ENCODE peak calls at places on chromosomes 3 and 15, in eight cellular contexts. H is GM06990, S is AG09309, F is Peyer's patch, U is heart left ventricle, L is Panc1, C is spleen, Q is PC-3. A is an unnamed sample.

GRCh38 chr3:127630811-127631714 is 2.1 kb downstream of the PODXL2 start:
- DNase-seq in H (no peak), S (no peak), F (no peak), U (no peak), L (no peak), C (no peak), Q (no peak), A (no peak)

GRCh38 chr3:15120986-15121385 is 22.0 kb upstream of the RBSN start:
- DNase-seq in H (no peak), S (no peak), F (no peak), U (no peak), L (no peak), C (no peak), Q (peak; percentile 32), A (no peak)

GRCh38 chr15:49383266-49383665 is 39.8 kb upstream of the FGF7 start:
- DNase-seq in H (no peak), S (no peak), F (no peak), U (no peak), L (peak; percentile 17), C (no peak), Q (peak; percentile 84), A (no peak)

GRCh38 chr3:117068301-117068700 is 358.7 kb downstream of the TUSC7 start:
- DNase-seq in H (no peak), S (no peak), F (no peak), U (no peak), L (no peak), C (no peak), Q (no peak), A (no peak)

GRCh38 chr3:35565048-35565447 is 74.3 kb upstream of the ARPP21 start:
- DNase-seq in H (no peak), S (no peak), F (no peak), U (no peak), L (no peak), C (no peak), Q (no peak), A (no peak)

GRCh38 chr15:98525625-98526024 is 122.7 kb upstream of the IGF1R start:
- DNase-seq in H (no peak), S (no peak), F (peak; percentile 41), U (no peak), L (no peak), C (no peak), Q (no peak), A (no peak)

GRCh38 chr3:27943106-27943505 is 221.0 kb upstream of the EOMES start:
- DNase-seq in H (no peak), S (no peak), F (peak; percentile 45), U (no peak), L (no peak), C (no peak), Q (peak; percentile 55), A (no peak)

GRCh38 chr3:63015614-63016016 is 140.4 kb upstream of the CADPS start:
- DNase-seq in H (no peak), S (no peak), F (no peak), U (no peak), L (no peak), C (peak; percentile 41), Q (no peak), A (no peak)

GRCh38 chr15:40928975-40929729 is at the start of gene DLL4:
- DNase-seq in H (peak; percentile 59), S (no peak), F (peak; percentile 84), U (peak; percentile 78), L (no peak), C (peak; percentile 85), Q (peak; percentile 77), A (no peak)

GRCh38 chr3:14413381-14414071 is 11.1 kb downstream of the SLC6A6 start:
- DNase-seq in H (no peak), S (no peak), F (no peak), U (no peak), L (no peak), C (no peak), Q (peak; percentile 83), A (no peak)

GRCh38 chr3:114506622-114507300 is 212.9 kb downstream of the TIGIT start:
- DNase-seq in H (no peak), S (peak; percentile 43), F (no peak), U (no peak), L (no peak), C (no peak), Q (peak; percentile 28), A (no peak)

GRCh38 chr3:178735032-178735674 is 198.9 kb downstream of the KCNMB2 start:
- DNase-seq in H (no peak), S (no peak), F (no peak), U (no peak), L (no peak), C (no peak), Q (no peak), A (no peak)

GRCh38 chr3:27293954-27294353 is 75.2 kb downstream of the NEK10 start:
- DNase-seq in H (no peak), S (no peak), F (no peak), U (no peak), L (no peak), C (no peak), Q (peak; percentile 41), A (no peak)

GRCh38 chr3:129888739-129889138 is 4.8 kb downstream of the TMCC1 start:
- DNase-seq in H (no peak), S (peak; percentile 94), F (no peak), U (no peak), L (peak; percentile 24), C (no peak), Q (peak; percentile 86), A (peak; percentile 41)

GRCh38 chr15:51982013-51982769 is 10.6 kb upstream of the LEO1 start:
- DNase-seq in H (peak; percentile 83), S (peak; percentile 81), F (no peak), U (peak; percentile 44), L (peak; percentile 85), C (no peak), Q (peak; percentile 76), A (no peak)

GRCh38 chr3:138898301-138898700 is 48.6 kb downstream of the FOXL2 start:
- DNase-seq in H (no peak), S (peak; percentile 40), F (no peak), U (no peak), L (no peak), C (no peak), Q (no peak), A (no peak)

DNA sequence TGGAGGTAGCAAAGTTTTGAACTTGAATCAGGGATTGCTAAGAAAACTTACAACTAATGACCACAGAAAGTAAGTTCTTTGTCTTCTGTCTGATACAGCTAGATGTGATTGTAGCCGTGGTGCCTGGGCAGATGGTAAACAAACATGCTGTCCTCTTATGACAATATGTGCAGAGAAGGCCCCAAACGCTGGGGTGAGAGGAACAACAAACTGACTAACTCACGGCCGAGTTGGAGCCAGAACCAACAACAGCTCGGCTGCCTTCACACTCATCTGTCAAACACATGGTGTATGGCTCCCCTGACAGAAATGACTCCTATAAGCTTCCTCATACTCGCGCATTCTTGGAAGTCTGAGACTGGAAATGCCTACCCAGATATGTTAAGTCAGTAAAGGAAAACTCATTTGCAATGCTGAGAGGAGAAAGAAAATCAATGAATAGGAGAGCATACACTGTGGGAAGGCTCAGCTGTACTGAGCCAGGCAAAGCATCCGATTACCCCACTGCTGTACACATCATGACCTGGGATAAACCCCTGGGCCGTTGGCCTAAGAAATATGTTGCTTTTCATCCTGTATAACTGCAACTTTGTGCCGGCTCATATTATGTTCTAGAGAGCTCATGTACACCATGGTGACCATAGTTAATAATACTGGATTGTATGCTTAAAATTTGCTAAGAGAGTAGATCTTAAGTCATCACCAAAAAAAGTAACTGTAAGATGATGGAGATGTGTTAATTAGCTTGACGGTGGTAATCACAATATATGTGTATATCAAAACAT is 5.7 kb downstream of the THBS1 start:
- DNase-seq in H (no peak), S (peak; percentile 85), F (no peak), U (no peak), L (no peak), C (no peak), Q (peak; percentile 26), A (no peak)
- H3K4me3 ChIP-seq in H (no peak overlapping the region), S (peak overlapping the region; percentile 68), F (no peak overlapping the region), U (no peak overlapping the region), L (no peak overlapping the region), C (peak overlapping the region; percentile 70), Q (peak overlapping the region; percentile 7), A (no peak overlapping the region)

GRCh38 chr3:181633556-181633955 is 78.2 kb upstream of the SOX2 start:
- DNase-seq in H (no peak), S (no peak), F (no peak), U (no peak), L (no peak), C (no peak), Q (no peak), A (no peak)
- TF ChIP-seq CTCF in H (no peak), S (no peak), F (no peak), U (no peak), L (no peak), C (no peak), Q (no peak), A (no peak)

DNA sequence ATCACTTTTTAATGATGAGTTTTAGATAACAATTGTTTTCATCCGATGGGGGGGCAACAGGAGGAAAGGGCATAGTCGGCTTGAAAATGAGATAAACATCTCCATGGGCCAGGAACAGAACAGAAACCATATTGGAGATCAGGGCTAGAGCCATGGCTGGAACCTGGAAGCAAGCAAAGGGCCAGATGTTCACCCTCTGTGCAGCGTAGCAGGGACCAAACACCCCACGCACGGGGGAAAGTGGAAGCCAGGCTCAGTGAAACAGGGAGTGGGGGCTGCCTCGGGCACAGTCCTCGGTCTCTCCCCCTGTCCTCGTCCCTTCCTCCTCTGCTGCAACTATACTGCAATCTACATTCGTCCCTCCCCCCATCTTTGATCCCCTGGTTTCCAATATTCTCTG is 121.7 kb downstream of the XXYLT1 start:
- DNase-seq in H (no peak), S (no peak), F (no peak), U (no peak), L (no peak), C (no peak), Q (no peak), A (no peak)
- H3K4me3 ChIP-seq in H (peak overlapping the region; percentile 49), S (no peak overlapping the region), F (no peak overlapping the region), U (peak overlapping the region; percentile 13), L (no peak overlapping the region), C (peak overlapping the region; percentile 62), Q (no peak overlapping the region), A (no peak overlapping the region)

GRCh38 chr3:186483611-186484340 is 60.4 kb downstream of the CRYGS start:
- DNase-seq in H (no peak), S (no peak), F (no peak), U (no peak), L (no peak), C (no peak), Q (no peak), A (no peak)
- TF ChIP-seq CTCF in H (no peak), S (no peak), F (no peak), U (no peak), L (no peak), C (no peak), Q (no peak), A (no peak)

GRCh38 chr3:73625124-73625665 is 454 bp upstream of the PDZRN3 start:
- DNase-seq in H (no peak), S (no peak), F (no peak), U (peak; percentile 65), L (no peak), C (no peak), Q (no peak), A (no peak)
- H3K4me3 ChIP-seq in H (no peak overlapping the region), S (peak overlapping the region; percentile 66), F (peak overlapping the region; percentile 71), U (peak overlapping the region; percentile 86), L (no peak overlapping the region), C (peak overlapping the region; percentile 67), Q (no peak overlapping the region), A (peak overlapping the region; percentile 52)

DNA sequence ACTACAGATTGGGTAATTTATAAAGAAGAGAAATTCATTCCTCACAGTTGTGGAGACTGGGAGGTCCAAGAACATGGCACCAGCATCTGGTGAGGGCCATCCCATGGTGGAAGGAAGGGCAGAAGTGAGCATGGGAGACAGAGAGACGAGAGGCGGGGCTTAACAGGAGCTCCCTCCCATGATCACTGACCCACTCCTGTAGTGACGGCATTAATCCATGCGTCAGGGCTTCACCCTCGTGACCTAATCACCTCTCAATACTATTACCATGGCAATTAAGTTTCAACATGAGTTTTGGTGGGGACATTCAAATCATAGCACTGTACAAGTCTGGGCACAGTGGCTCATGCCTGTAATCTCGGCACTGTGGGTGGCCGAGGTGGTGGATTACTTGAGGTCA is 17.1 kb downstream of the RPL32 start:
- DNase-seq in H (no peak), S (no peak), F (no peak), U (no peak), L (no peak), C (peak; percentile 27), Q (no peak), A (no peak)
- TF ChIP-seq CTCF in H (no peak), S (no peak), F (no peak), U (no peak), L (no peak), C (no peak), Q (no peak), A (no peak)